ENCODE peak calls at places on chromosomes 5 and 9, in seven cellular contexts. G, I, M, J, X, T and E are unnamed samples.

GRCh38 chr5:88824892-88825781 is 57.8 kb downstream of the MEF2C start:
- DNase-seq in G (no peak), I (no peak), M (no peak), J (no peak), X (no peak), T (no peak), E (no peak)

GRCh38 chr9:113577525-113578261 is 114.2 kb downstream of the RGS3 start:
- DNase-seq in G (peak), I (no peak), M (no peak), J (no peak), X (peak), T (no peak), E (no peak)

GRCh38 chr9:126673689-126674364 is 60.1 kb downstream of the LMX1B start:
- DNase-seq in G (peak), I (no peak), M (no peak), J (no peak), X (no peak), T (no peak), E (no peak)

GRCh38 chr9:77857513-77858298 is 173.9 kb downstream of the GNAQ start:
- DNase-seq in G (no peak), I (no peak), M (no peak), J (no peak), X (no peak), T (no peak), E (no peak)

GRCh38 chr5:4042311-4042710 is 446.7 kb downstream of the IRX1 start:
- DNase-seq in G (no peak), I (no peak), M (no peak), J (no peak), X (no peak), T (no peak), E (no peak)

GRCh38 chr9:123453058-123453667 is 97.2 kb downstream of the CRB2 start:
- DNase-seq in G (peak), I (no peak), M (no peak), J (no peak), X (no peak), T (no peak), E (no peak)

GRCh38 chr9:93031629-93032431 is 26.7 kb upstream of the SUSD3 start:
- DNase-seq in G (no peak), I (no peak), M (no peak), J (no peak), X (no peak), T (no peak), E (no peak)

GRCh38 chr5:90956511-90956910 is 397.9 kb downstream of the ADGRV1 start:
- DNase-seq in G (no peak), I (no peak), M (no peak), J (no peak), X (no peak), T (no peak), E (no peak)

GRCh38 chr9:97651646-97652045 is 18.0 kb downstream of the NCBP1 start:
- DNase-seq in G (no peak), I (no peak), M (no peak), J (no peak), X (no peak), T (no peak), E (no peak)

GRCh38 chr5:25094219-25094618 is 449.4 kb upstream of the CDH10 start:
- DNase-seq in G (no peak), I (no peak), M (no peak), J (no peak), X (no peak), T (no peak), E (no peak)

GRCh38 chr5:15704397-15704947 is 204.5 kb downstream of the FBXL7 start:
- DNase-seq in G (no peak), I (no peak), M (no peak), J (no peak), X (no peak), T (no peak), E (no peak)

GRCh38 chr9:124348831-124349230 is 66.4 kb downstream of the PSMB7 start:
- DNase-seq in G (peak), I (peak), M (peak), J (no peak), X (no peak), T (no peak), E (no peak)

GRCh38 chr9:81519816-81520215 is 169.5 kb downstream of the TLE1 start:
- DNase-seq in G (no peak), I (no peak), M (no peak), J (no peak), X (no peak), T (no peak), E (no peak)

GRCh38 chr9:29332789-29333188 is 1759.5 kb upstream of the C9orf72 start:
- DNase-seq in G (no peak), I (no peak), M (no peak), J (no peak), X (no peak), T (no peak), E (no peak)

GRCh38 chr5:19342942-19343341 is 645.1 kb downstream of the CDH18 start:
- DNase-seq in G (no peak), I (no peak), M (no peak), J (no peak), X (no peak), T (no peak), E (no peak)

GRCh38 chr5:173458819-173459218 is 130.6 kb upstream of the STC2 start:
- DNase-seq in G (no peak), I (no peak), M (no peak), J (no peak), X (no peak), T (no peak), E (no peak)

GRCh38 chr5:140239461-140239860 is 63.4 kb downstream of the PFDN1 start:
- DNase-seq in G (no peak), I (no peak), M (no peak), J (no peak), X (no peak), T (no peak), E (no peak)

GRCh38 chr5:103624035-103624461 is 61.5 kb upstream of the NUDT12 start:
- DNase-seq in G (no peak), I (no peak), M (no peak), J (no peak), X (no peak), T (no peak), E (no peak)

GRCh38 chr5:13354611-13355010 is 589.9 kb downstream of the DNAH5 start:
- DNase-seq in G (no peak), I (no peak), M (no peak), J (no peak), X (no peak), T (no peak), E (no peak)

GRCh38 chr9:80649001-80649420 is 1040.3 kb downstream of the TLE1 start:
- DNase-seq in G (no peak), I (no peak), M (no peak), J (no peak), X (no peak), T (peak), E (no peak)

GRCh38 chr9:8208465-8208864 is 408.9 kb upstream of the DMAC1 start:
- DNase-seq in G (no peak), I (no peak), M (no peak), J (no peak), X (no peak), T (no peak), E (no peak)

GRCh38 chr5:191036-191948 is at the start of gene LRRC14B:
- DNase-seq in G (peak), I (no peak), M (peak), J (no peak), X (peak), T (no peak), E (no peak)

GRCh38 chr9:114611516-114612271 is 603 bp downstream of the TMEM268 start:
- DNase-seq in G (peak), I (peak), M (no peak), J (no peak), X (peak), T (peak), E (no peak)

DNA sequence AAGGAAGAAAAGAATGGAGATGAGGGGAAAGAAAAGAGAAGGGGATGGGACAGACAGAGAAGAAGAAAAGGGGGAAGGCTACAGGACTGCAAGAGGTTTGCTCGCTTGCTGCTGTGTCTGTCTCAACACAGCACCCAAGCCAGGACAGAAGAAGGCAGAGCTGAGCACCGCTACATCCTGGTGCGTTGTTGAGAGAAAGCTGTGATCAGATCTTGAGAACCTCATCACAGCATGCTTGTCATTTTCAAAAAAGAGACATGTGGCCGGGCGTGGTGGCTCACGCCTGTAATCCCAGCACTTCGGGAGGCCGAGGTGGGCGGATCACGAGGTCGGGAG is 110.9 kb downstream of the NXNL2 start:
- DNase-seq in G (no peak), I (no peak), M (no peak), J (no peak), X (no peak), T (peak), E (no peak)
- H3K27ac ChIP-seq in G (no peak), I (no peak), M (no peak), J (no peak), X (peak), T (peak), E (no peak)

DNA sequence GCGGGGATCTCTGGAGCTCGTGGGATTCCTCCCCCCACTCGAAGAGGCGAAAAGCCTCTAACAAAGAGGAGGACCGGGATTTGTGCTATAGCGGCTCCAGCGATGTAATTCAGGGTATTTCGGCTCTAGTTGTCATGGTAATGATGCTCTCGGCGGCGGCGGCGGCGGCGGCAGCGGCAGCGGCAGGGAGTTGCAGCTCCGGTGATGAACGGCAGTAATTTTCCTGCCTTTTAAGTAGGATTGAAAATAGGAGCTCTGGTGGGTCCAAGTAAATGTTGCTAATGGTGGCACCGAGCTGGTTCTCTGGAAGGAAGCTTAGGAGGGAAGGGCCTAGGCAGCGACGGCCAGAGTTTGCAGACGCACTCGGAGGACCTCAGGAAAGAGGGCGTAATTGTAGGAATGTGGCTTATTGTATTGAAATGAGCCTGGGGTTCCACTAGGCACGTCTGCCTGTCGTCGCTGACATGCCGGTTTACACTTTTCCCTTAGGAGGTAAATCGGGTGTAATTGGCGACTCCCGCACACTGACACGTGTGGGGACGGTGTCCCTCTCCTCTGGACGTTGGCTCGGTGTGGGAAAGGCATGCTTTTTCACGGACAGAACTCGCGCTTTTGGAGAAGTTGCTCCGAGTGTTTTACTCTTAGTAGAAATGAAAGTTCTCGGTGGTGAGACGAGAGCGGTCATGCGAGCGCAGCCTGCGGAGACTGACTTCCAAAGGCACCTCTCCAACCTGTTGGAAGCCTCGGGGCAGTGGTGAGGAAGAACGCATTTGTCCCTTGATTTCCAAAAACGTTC is 1.1 kb downstream of the NR4A3 start:
- DNase-seq in G (peak), I (peak), M (no peak), J (no peak), X (peak), T (peak), E (no peak)
- H3K27ac ChIP-seq in G (peak), I (peak), M (peak), J (no peak), X (peak), T (peak), E (no peak)

DNA sequence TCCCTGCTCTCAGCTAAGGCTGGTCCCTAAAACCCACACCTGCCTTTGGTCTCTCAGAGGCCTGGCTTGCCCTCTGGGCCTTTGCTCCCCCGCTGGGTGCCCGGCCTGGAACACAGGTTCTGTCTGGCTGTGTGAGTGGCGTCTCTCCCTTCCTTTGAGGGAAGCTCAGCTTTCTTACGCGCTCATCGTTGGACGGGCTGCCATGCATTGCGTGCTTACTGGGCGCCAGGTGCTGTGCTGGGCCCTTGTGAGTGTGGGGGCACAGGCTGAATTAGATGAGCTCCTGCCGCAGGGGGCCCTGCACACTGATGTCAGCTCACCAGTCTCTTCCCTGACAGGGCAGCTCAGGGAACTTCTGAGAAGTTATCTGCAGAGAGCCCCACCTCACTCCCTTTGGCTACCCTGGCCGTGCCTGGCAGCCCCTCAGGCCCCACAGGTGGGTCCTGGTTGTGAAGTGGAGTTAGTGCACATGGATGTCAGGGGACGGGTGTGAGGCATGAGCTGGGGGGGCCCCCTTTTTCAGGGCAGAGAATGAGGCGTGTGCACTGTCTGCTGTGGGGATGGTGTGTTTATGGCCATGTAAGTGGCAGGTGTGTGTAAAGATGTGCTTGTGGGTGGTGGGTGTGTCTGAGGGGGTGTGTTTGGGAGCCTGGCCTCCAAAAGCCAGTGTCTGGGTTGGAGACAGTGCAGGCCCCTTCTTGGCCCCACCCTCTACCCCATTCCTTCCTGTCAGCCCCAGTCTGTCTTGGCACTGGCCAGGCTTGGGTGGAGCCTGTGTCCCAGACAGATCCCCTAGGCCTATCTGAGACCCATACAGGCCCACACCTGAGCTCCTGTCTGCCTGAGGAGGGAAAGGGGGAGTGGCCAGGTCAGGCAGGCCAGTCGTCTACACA is 7.5 kb upstream of the RMND5B start:
- DNase-seq in G (no peak), I (no peak), M (no peak), J (no peak), X (no peak), T (no peak), E (no peak)
- H3K27ac ChIP-seq in G (no peak), I (no peak), M (no peak), J (no peak), X (no peak), T (no peak), E (no peak)

DNA sequence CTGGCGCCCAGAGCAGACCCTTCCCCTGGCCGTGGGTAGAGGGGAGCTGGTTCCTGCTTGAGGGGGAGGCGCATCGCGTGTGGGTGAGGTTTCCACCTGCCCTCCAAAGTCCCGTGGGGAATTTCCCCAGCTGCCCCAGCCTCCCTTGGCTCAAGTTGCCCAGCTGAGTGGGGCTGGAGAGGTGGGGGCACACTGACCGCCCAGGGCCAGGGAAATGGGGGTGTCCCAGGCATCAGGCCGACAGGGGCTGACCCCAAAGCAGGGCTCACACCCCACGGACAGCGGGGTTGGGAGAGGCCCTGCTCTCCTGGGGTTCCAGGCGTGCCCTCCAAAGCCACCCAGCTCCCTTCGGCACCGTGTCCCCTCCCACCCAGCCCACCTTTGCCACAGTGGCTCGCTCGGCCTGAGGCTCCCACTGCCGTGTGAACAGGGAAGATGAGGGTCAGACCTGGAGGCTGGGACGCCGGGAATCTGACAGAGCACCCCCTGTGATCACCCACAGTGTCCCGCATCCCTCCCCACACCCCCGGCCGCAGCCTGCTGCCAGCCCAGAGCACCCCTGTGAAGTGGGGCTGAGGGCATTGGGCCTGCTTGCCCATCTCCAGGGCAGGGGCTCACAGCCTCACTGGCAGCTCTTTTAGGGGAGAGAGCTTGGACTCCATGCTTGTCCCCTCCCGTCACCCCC is 933 bp upstream of the EGFL7 start:
- DNase-seq in G (peak), I (no peak), M (no peak), J (no peak), X (no peak), T (no peak), E (no peak)
- H3K27ac ChIP-seq in G (peak), I (no peak), M (peak), J (no peak), X (peak), T (no peak), E (no peak)

GRCh38 chr5:102288630-102289029 is 7.5 kb downstream of the SLCO4C1 start:
- DNase-seq in G (no peak), I (no peak), M (no peak), J (no peak), X (no peak), T (no peak), E (no peak)
- H3K27ac ChIP-seq in G (no peak), I (no peak), M (no peak), J (no peak), X (no peak), T (no peak), E (no peak)

DNA sequence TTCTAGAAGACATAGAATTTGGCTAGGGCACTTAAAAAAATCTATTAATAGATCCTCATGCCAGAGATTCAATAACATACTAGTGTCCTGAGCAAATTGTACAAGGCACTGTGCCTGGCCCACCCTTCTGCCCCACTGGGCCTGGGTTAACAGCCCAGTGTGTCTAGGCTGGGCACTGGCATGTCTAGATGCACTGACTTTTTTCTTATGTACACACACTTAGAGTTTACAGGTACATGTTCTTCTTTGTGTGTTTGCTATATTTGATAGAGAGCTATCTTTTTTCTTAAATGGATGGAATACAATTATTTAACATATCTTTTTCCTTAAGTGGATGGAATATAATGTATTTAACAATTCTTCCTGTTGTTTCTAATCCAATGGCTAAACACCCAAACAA is 241.5 kb downstream of the AUH start:
- DNase-seq in G (no peak), I (no peak), M (no peak), J (no peak), X (no peak), T (no peak), E (no peak)
- H3K27ac ChIP-seq in G (no peak), I (no peak), M (no peak), J (no peak), X (peak), T (no peak), E (no peak)

GRCh38 chr9:136666364-136667216 is 3.9 kb downstream of the EGFL7 start:
- DNase-seq in G (no peak), I (no peak), M (no peak), J (no peak), X (no peak), T (no peak), E (no peak)

GRCh38 chr9:136665704-136666363 is 3.1 kb downstream of the EGFL7 start:
- DNase-seq in G (no peak), I (no peak), M (no peak), J (no peak), X (no peak), T (no peak), E (no peak)

GRCh38 chr9:136668983-136669790 is 6.5 kb downstream of the EGFL7 start:
- DNase-seq in G (no peak), I (no peak), M (no peak), J (no peak), X (no peak), T (no peak), E (no peak)

GRCh38 chr9:136667940-136668760 is 5.4 kb downstream of the EGFL7 start:
- DNase-seq in G (no peak), I (no peak), M (no peak), J (no peak), X (no peak), T (no peak), E (no peak)

DNA sequence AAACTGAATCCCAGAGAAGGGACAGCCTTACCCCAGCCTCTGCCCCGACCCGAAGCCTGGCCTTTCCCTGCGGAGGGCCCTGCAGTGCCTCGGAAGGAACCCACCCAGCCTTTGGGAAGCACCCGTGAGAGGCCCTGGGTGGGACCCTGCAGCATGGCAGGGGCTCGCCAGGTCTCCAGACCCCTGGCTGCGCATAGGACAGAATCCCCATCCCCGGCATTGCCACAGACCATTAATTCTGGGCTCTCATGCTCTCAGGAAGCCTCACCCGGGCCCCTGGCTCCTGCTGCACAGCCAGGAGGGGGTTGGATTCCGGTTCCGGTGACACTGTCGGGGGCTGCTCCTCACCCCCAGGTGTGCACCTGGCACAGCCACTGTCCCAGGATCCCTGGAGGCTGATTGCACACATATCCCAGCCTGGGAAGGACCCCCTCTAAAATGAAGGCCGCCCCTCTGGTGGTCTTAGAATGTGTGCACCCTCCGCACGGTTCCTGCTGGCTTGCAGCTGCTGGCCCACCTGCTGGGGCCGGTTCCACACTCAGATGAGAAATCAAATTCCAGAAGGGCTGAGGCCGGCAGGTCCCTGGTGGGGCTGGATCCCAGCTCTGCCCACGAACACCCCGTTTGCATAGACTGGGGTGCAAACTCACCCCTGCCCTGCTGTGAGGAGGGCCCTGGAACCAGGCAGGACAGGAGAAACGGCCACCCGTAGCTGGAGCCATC is 4.7 kb downstream of the EGFL7 start:
- DNase-seq in G (no peak), I (no peak), M (no peak), J (no peak), X (no peak), T (no peak), E (no peak)
- H3K27ac ChIP-seq in G (no peak), I (no peak), M (peak), J (no peak), X (peak), T (no peak), E (peak)